ENCODE peak calls at places on chromosomes 5 and 9, in ten cellular contexts. One of them, this sample, is unnamed.

GRCh38 chr9:110908894-110909293 is 129.4 kb downstream of the LPAR1 start:
- DNase-seq in SK-N-SH: no peak
- DNase-seq in K562: no peak
- DNase-seq in sigmoid colon: no peak
- DNase-seq in HCT116: no peak
- DNase-seq in Panc1: no peak
- DNase-seq in prostate gland: no peak
- DNase-seq in HL-60: no peak
- DNase-seq in HepG2: no peak
- DNase-seq in esophagus muscularis mucosa: no peak
- DNase-seq in this sample: no peak

GRCh38 chr5:63495225-63495624 is 467.0 kb downstream of the HTR1A start:
- DNase-seq in prostate gland: no peak
- DNase-seq in HepG2: no peak
- DNase-seq in esophagus muscularis mucosa: no peak
- DNase-seq in HCT116: no peak
- DNase-seq in sigmoid colon: no peak
- DNase-seq in SK-N-SH: no peak
- DNase-seq in K562: no peak
- DNase-seq in HL-60: no peak
- DNase-seq in Panc1: no peak
- DNase-seq in this sample: peak; percentile 41

GRCh38 chr5:84381501-84382362 is 2.9 kb downstream of the EDIL3 start:
- DNase-seq in K562: no peak
- DNase-seq in Panc1: no peak
- DNase-seq in esophagus muscularis mucosa: no peak
- DNase-seq in sigmoid colon: no peak
- DNase-seq in HepG2: no peak
- DNase-seq in prostate gland: no peak
- DNase-seq in SK-N-SH: no peak
- DNase-seq in HL-60: peak; percentile 34
- DNase-seq in HCT116: no peak
- DNase-seq in this sample: no peak

GRCh38 chr5:157150995-157151394 is 8.3 kb upstream of the MED7 start:
- DNase-seq in Panc1: no peak
- DNase-seq in prostate gland: no peak
- DNase-seq in HL-60: no peak
- DNase-seq in HepG2: no peak
- DNase-seq in SK-N-SH: no peak
- DNase-seq in sigmoid colon: no peak
- DNase-seq in esophagus muscularis mucosa: peak; percentile 79
- DNase-seq in HCT116: no peak
- DNase-seq in K562: no peak
- DNase-seq in this sample: no peak

GRCh38 chr5:155530046-155530445 is 516.5 kb downstream of the KIF4B start:
- DNase-seq in sigmoid colon: no peak
- DNase-seq in Panc1: no peak
- DNase-seq in HL-60: no peak
- DNase-seq in esophagus muscularis mucosa: no peak
- DNase-seq in HepG2: no peak
- DNase-seq in SK-N-SH: peak; percentile 21
- DNase-seq in prostate gland: no peak
- DNase-seq in HCT116: no peak
- DNase-seq in K562: no peak
- DNase-seq in this sample: no peak

GRCh38 chr5:107389769-107390168 is 281.0 kb downstream of the EFNA5 start:
- DNase-seq in K562: no peak
- DNase-seq in HL-60: no peak
- DNase-seq in Panc1: peak; percentile 27
- DNase-seq in prostate gland: no peak
- DNase-seq in esophagus muscularis mucosa: no peak
- DNase-seq in SK-N-SH: no peak
- DNase-seq in HCT116: no peak
- DNase-seq in sigmoid colon: no peak
- DNase-seq in HepG2: no peak
- DNase-seq in this sample: no peak

GRCh38 chr9:84411647-84412267 is 71.2 kb upstream of the SLC28A3 start:
- DNase-seq in esophagus muscularis mucosa: no peak
- DNase-seq in prostate gland: peak; percentile 19
- DNase-seq in K562: no peak
- DNase-seq in HL-60: no peak
- DNase-seq in Panc1: no peak
- DNase-seq in HCT116: no peak
- DNase-seq in sigmoid colon: no peak
- DNase-seq in SK-N-SH: no peak
- DNase-seq in HepG2: no peak
- DNase-seq in this sample: no peak

GRCh38 chr5:159904874-159905273 is 11.4 kb upstream of the ADRA1B start:
- DNase-seq in Panc1: no peak
- DNase-seq in sigmoid colon: no peak
- DNase-seq in K562: no peak
- DNase-seq in esophagus muscularis mucosa: no peak
- DNase-seq in HCT116: no peak
- DNase-seq in HL-60: no peak
- DNase-seq in prostate gland: no peak
- DNase-seq in SK-N-SH: no peak
- DNase-seq in HepG2: no peak
- DNase-seq in this sample: no peak

DNA sequence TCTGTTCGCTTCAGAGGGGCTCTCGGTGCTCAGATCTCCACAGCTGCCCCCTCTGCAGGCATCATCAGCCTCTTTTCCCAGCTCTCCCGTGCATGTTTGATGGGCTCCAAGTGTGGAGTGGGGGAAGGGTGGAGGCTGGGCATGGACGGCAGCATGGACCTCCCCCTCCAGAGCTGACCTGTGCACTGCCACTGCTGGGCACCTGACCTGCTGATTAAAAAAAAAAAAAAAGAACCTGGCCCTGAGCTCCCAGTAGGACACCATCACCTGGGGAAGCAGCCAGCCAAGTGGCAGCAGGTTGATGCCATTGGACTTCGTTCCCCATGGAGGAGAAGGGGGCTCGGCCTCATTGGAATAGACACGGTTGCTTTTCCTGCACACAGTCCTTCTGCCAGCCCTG is 15.0 kb upstream of the BRD3OS start:
- DNase-seq in HCT116: no peak
- DNase-seq in HL-60: no peak
- DNase-seq in SK-N-SH: no peak
- DNase-seq in prostate gland: no peak
- DNase-seq in esophagus muscularis mucosa: no peak
- DNase-seq in sigmoid colon: no peak
- DNase-seq in Panc1: no peak
- DNase-seq in K562: no peak
- DNase-seq in HepG2: no peak
- DNase-seq in this sample: no peak
- TF ChIP-seq CTCF in HCT116: no peak
- TF ChIP-seq CTCF in HL-60: no peak
- TF ChIP-seq CTCF in SK-N-SH: no peak
- TF ChIP-seq CTCF in prostate gland: no peak
- TF ChIP-seq CTCF in esophagus muscularis mucosa: no peak
- TF ChIP-seq CTCF in sigmoid colon: no peak
- TF ChIP-seq CTCF in Panc1: no peak
- TF ChIP-seq CTCF in K562: no peak
- TF ChIP-seq CTCF in HepG2: no peak
- TF ChIP-seq CTCF in this sample: no peak

GRCh38 chr5:97545446-97545845 is 362.4 kb upstream of the RIOK2 start:
- DNase-seq in HepG2: no peak
- DNase-seq in K562: no peak
- DNase-seq in prostate gland: no peak
- DNase-seq in sigmoid colon: no peak
- DNase-seq in HL-60: no peak
- DNase-seq in HCT116: no peak
- DNase-seq in esophagus muscularis mucosa: no peak
- DNase-seq in SK-N-SH: no peak
- DNase-seq in Panc1: no peak
- DNase-seq in this sample: no peak

GRCh38 chr5:97547999-97548797 is 365.2 kb upstream of the RIOK2 start:
- DNase-seq in SK-N-SH: no peak
- DNase-seq in HepG2: no peak
- DNase-seq in K562: no peak
- DNase-seq in Panc1: no peak
- DNase-seq in prostate gland: no peak
- DNase-seq in HL-60: no peak
- DNase-seq in sigmoid colon: no peak
- DNase-seq in HCT116: no peak
- DNase-seq in esophagus muscularis mucosa: no peak
- DNase-seq in this sample: no peak

GRCh38 chr5:97544279-97545077 is 361.4 kb upstream of the RIOK2 start:
- DNase-seq in sigmoid colon: no peak
- DNase-seq in prostate gland: no peak
- DNase-seq in K562: no peak
- DNase-seq in HepG2: no peak
- DNase-seq in HCT116: no peak
- DNase-seq in SK-N-SH: no peak
- DNase-seq in HL-60: no peak
- DNase-seq in Panc1: no peak
- DNase-seq in esophagus muscularis mucosa: no peak
- DNase-seq in this sample: peak; percentile 4

GRCh38 chr5:97547414-97547813 is 364.4 kb upstream of the RIOK2 start:
- DNase-seq in K562: no peak
- DNase-seq in esophagus muscularis mucosa: no peak
- DNase-seq in HCT116: no peak
- DNase-seq in HepG2: no peak
- DNase-seq in sigmoid colon: no peak
- DNase-seq in HL-60: no peak
- DNase-seq in prostate gland: no peak
- DNase-seq in SK-N-SH: no peak
- DNase-seq in Panc1: no peak
- DNase-seq in this sample: no peak

DNA sequence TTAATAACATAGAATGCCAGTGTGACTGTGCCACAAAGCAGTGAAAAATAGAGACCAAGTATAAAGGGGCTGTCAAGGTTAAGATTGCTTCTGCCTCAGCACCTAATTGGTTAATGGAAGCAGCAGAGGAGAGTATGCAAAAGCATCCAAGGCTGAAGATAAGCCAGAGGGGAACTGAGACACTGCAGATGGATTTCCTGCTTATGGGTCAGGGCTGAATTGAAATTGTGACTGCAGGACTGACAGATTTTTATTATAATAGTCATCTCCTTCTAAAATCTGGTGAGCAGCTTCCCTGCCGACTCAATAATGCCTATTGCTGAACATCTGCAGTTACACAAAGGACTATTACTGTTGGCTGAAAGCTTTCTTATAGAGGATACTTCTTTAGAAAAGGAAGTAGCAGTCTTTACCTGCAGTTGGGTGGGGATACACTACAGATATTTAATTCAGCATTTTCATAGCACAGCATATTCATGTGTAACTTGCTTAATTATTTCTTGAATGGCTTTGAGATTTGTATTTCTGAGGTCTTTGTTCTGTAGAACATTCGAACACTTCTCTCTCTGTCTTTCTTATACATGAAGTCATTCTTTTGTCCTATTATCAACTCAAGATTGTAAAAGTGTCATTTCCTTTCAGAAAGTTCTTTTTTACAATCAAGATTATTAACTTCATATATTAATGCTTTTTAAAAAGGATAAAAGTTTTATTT is 363.0 kb upstream of the RIOK2 start:
- DNase-seq in Panc1: no peak
- DNase-seq in HCT116: no peak
- DNase-seq in K562: no peak
- DNase-seq in prostate gland: no peak
- DNase-seq in SK-N-SH: no peak
- DNase-seq in HL-60: no peak
- DNase-seq in esophagus muscularis mucosa: no peak
- DNase-seq in HepG2: no peak
- DNase-seq in sigmoid colon: no peak
- DNase-seq in this sample: peak; percentile 20
- TF ChIP-seq POLR2AphosphoS5 in Panc1: no peak
- TF ChIP-seq POLR2AphosphoS5 in HCT116: no peak
- TF ChIP-seq POLR2AphosphoS5 in K562: no peak
- TF ChIP-seq POLR2AphosphoS5 in prostate gland: no peak
- TF ChIP-seq POLR2AphosphoS5 in SK-N-SH: no peak
- TF ChIP-seq POLR2AphosphoS5 in HL-60: no peak
- TF ChIP-seq POLR2AphosphoS5 in esophagus muscularis mucosa: no peak
- TF ChIP-seq POLR2AphosphoS5 in HepG2: no peak
- TF ChIP-seq POLR2AphosphoS5 in sigmoid colon: no peak
- TF ChIP-seq POLR2AphosphoS5 in this sample: no peak

GRCh38 chr9:89177021-89177400 is 1.6 kb downstream of the SHC3 start:
- DNase-seq in HL-60: no peak
- DNase-seq in Panc1: no peak
- DNase-seq in prostate gland: no peak
- DNase-seq in sigmoid colon: no peak
- DNase-seq in esophagus muscularis mucosa: peak; percentile 77
- DNase-seq in K562: no peak
- DNase-seq in SK-N-SH: peak; percentile 61
- DNase-seq in HCT116: no peak
- DNase-seq in HepG2: no peak
- DNase-seq in this sample: peak; percentile 39

GRCh38 chr9:89178162-89179120 is at the start of gene SHC3:
- DNase-seq in HL-60: no peak
- DNase-seq in K562: no peak
- DNase-seq in Panc1: no peak
- DNase-seq in HCT116: no peak
- DNase-seq in esophagus muscularis mucosa: peak; percentile 82
- DNase-seq in sigmoid colon: no peak
- DNase-seq in SK-N-SH: peak; percentile 70
- DNase-seq in HepG2: no peak
- DNase-seq in prostate gland: no peak
- DNase-seq in this sample: peak; percentile 67

GRCh38 chr9:89179920-89180667 is 1.5 kb upstream of the SHC3 start:
- DNase-seq in HepG2: peak; percentile 82
- DNase-seq in sigmoid colon: peak; percentile 95
- DNase-seq in esophagus muscularis mucosa: peak; percentile 96
- DNase-seq in HL-60: peak; percentile 42
- DNase-seq in K562: peak; percentile 18
- DNase-seq in Panc1: peak; percentile 63
- DNase-seq in SK-N-SH: peak; percentile 88
- DNase-seq in HCT116: peak; percentile 83
- DNase-seq in prostate gland: peak; percentile 88
- DNase-seq in this sample: peak; percentile 95

GRCh38 chr9:89177401-89178161 is 1.0 kb downstream of the SHC3 start:
- DNase-seq in sigmoid colon: no peak
- DNase-seq in HCT116: no peak
- DNase-seq in Panc1: no peak
- DNase-seq in SK-N-SH: peak; percentile 70
- DNase-seq in HepG2: no peak
- DNase-seq in prostate gland: no peak
- DNase-seq in K562: no peak
- DNase-seq in esophagus muscularis mucosa: peak; percentile 81
- DNase-seq in HL-60: no peak
- DNase-seq in this sample: peak; percentile 67

DNA sequence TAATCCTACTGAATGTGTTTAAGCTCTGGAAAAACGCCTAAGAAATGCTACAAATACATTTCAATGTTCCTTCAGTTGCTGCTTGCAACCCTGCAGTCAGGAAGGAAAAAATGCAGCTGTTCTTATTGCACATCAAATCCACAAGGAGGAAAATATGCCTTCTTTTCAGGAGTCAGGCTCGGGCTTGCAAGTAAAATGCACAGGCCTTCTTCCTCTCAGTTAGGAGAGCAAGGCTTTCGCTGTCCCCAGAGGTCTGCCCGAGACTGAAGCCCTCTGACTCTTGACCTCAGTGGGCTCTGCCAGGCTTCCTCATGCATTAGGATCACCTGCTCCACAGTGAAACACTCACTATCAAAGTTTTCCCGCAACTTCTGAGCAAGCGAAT is 909 bp upstream of the SHC3 start:
- DNase-seq in prostate gland: no peak
- DNase-seq in Panc1: no peak
- DNase-seq in K562: no peak
- DNase-seq in HCT116: no peak
- DNase-seq in HepG2: no peak
- DNase-seq in SK-N-SH: no peak
- DNase-seq in esophagus muscularis mucosa: no peak
- DNase-seq in HL-60: no peak
- DNase-seq in sigmoid colon: no peak
- DNase-seq in this sample: peak; percentile 33
- TF ChIP-seq CTCF in prostate gland: no peak
- TF ChIP-seq CTCF in Panc1: no peak
- TF ChIP-seq CTCF in K562: no peak
- TF ChIP-seq CTCF in HCT116: no peak
- TF ChIP-seq CTCF in HepG2: no peak
- TF ChIP-seq CTCF in SK-N-SH: peak; percentile 20
- TF ChIP-seq CTCF in esophagus muscularis mucosa: no peak
- TF ChIP-seq CTCF in HL-60: no peak
- TF ChIP-seq CTCF in sigmoid colon: no peak
- TF ChIP-seq CTCF in this sample: no peak

DNA sequence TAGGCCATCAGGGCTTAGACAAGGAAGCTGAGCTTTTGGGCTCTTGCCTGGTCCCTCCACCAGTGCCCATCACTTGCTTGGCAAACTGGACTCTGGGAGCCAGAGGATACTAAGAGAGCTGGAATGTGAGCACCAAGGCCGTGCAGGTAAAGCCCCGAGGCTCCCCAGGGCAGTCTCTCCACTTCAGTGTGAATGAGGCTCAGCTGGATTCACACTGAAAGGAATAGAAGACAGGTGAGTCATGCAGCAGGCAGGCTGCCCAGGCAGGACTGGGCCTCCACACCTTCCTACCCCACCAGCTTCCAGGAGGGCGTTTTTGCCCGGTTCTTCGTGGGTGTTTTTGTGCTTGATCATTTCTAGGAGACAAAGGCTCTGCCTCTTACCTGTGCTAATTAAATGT is 7.3 kb upstream of the CTSV start:
- DNase-seq in esophagus muscularis mucosa: no peak
- DNase-seq in sigmoid colon: no peak
- DNase-seq in HL-60: no peak
- DNase-seq in K562: no peak
- DNase-seq in Panc1: no peak
- DNase-seq in HCT116: peak; percentile 83
- DNase-seq in prostate gland: peak; percentile 82
- DNase-seq in SK-N-SH: no peak
- DNase-seq in HepG2: peak; percentile 36
- DNase-seq in this sample: peak; percentile 80
- TF ChIP-seq POLR2AphosphoS5 in esophagus muscularis mucosa: no peak
- TF ChIP-seq POLR2AphosphoS5 in sigmoid colon: no peak
- TF ChIP-seq POLR2AphosphoS5 in HL-60: no peak
- TF ChIP-seq POLR2AphosphoS5 in K562: no peak
- TF ChIP-seq POLR2AphosphoS5 in Panc1: no peak
- TF ChIP-seq POLR2AphosphoS5 in HCT116: peak; percentile 62
- TF ChIP-seq POLR2AphosphoS5 in prostate gland: peak; percentile 62
- TF ChIP-seq POLR2AphosphoS5 in SK-N-SH: no peak
- TF ChIP-seq POLR2AphosphoS5 in HepG2: no peak
- TF ChIP-seq POLR2AphosphoS5 in this sample: no peak